ENCODE peak calls at places on chromosomes 12 and 14, in nine cellular contexts. O is left lung, S is pancreas, L is mucosa of descending colon, G is lower lobe of right lung, A is ascending aorta, I is brain microvascular endothelial cell, J is psoas muscle, U is A673. T is an unnamed sample. For H3K36me3, the result is how much of the 10 kb centered on the place peaks cover.

GRCh38 chr12:15662303-15662980 is 126.7 kb downstream of the EPS8 start:
- DNase-seq in L (no peak), S (no peak), G (no peak), I (peak), A (no peak), U (peak), O (no peak), J (no peak), T (no peak)

GRCh38 chr12:16955083-16955657 is 349.2 kb upstream of the LMO3 start:
- DNase-seq in J (no peak), G (no peak), A (no peak), I (no peak), L (no peak), S (no peak), U (peak), O (no peak), T (no peak)

GRCh38 chr12:121467638-121468403 is 67.9 kb downstream of the RNF34 start:
- DNase-seq in U (peak), J (no peak), O (peak), A (no peak), G (no peak), I (peak), L (no peak), S (peak), T (peak)

GRCh38 chr12:126355346-126355745 is 1290.1 kb downstream of the AACS start:
- DNase-seq in A (no peak), O (no peak), J (no peak), U (no peak), L (no peak), S (no peak), G (no peak), I (no peak), T (no peak)

GRCh38 chr14:75042040-75042439 is 9.2 kb downstream of the MLH3 start:
- DNase-seq in U (peak), J (no peak), G (no peak), I (no peak), A (no peak), O (no peak), S (no peak), L (no peak), T (no peak)

GRCh38 chr12:121711925-121712461 is 559 bp upstream of the TMEM120B start:
- DNase-seq in O (no peak), S (peak), U (peak), J (peak), L (no peak), I (no peak), G (peak), A (no peak), T (no peak)

GRCh38 chr14:55889124-55889523 is 229.1 kb upstream of the PELI2 start:
- DNase-seq in I (no peak), G (no peak), J (no peak), U (no peak), S (no peak), L (no peak), A (no peak), O (no peak), T (no peak)

GRCh38 chr12:63826002-63826585 is 18.4 kb upstream of the SRGAP1 start:
- DNase-seq in I (peak), O (no peak), A (no peak), G (no peak), U (peak), L (no peak), J (no peak), S (no peak), T (no peak)

GRCh38 chr14:95301527-95302187 is 18.1 kb downstream of the CLMN start:
- DNase-seq in O (no peak), A (no peak), J (no peak), S (no peak), U (no peak), G (peak), L (no peak), I (no peak), T (no peak)

DNA sequence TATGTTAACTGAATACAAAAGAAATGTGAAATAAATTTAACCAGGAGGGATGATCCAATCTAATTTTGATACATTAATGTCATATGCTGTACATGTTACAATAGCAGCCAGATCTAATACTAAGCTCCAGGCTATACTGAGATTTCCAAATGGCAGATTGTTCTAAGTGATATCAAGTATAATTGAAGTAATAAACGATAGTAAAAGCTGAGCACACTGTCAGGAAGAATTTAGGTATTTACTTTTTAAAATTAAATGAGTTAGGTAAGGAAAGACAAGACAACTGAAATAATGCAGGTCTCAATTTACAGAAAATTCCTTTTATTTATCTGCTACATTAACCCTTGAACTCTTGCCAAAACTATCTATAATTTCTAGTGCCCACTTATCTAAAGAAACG is 39.9 kb downstream of the INSM2 start:
- DNase-seq in G (no peak), L (no peak), S (no peak), U (no peak), J (no peak), A (no peak), O (no peak), I (no peak), T (no peak)
- TF ChIP-seq CTCF in G (no peak), L (no peak), S (no peak), U (no peak), J (no peak), A (no peak), O (no peak), I (no peak), T (no peak)

DNA sequence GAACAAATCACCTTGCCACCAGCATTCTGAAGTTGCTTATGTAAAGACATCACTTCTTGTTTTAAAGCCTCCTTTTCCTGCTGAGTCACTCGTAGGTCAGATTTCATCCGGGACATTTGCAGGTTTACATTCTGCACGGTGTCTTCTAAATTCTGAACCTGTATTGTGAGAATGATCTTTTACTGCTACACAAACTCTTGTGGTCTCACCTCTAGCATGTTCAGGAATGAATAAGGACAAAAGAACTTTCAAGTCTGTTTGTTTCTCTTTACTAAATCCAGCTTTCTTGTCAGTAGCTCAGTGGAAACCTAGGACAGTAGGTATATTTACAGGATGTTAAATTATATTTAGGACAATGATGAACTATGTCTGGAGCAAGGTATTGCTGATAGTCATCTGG is 73.5 kb upstream of the SAV1 start:
- DNase-seq in G (no peak), U (peak), S (no peak), I (peak), A (no peak), J (no peak), O (no peak), L (no peak), T (no peak)
- H3K36me3 ChIP-seq in G (half or more), U (under half), S (under half), I (under half), A (under half), J (under half), O (half or more), L (under half), T (under half)

GRCh38 chr12:116456307-116456641 is 102.9 kb upstream of the MAP1LC3B2 start:
- DNase-seq in L (no peak), A (no peak), O (no peak), J (no peak), G (no peak), U (no peak), S (no peak), I (peak), T (no peak)
- H3K4me3 ChIP-seq in L (no peak), A (no peak), O (no peak), J (no peak), G (no peak), U (no peak), S (no peak), I (peak), T (no peak)

GRCh38 chr12:27331927-27332324 is 710 bp upstream of the BMAL2 start:
- DNase-seq in O (no peak), L (no peak), G (no peak), U (no peak), A (no peak), J (no peak), I (no peak), S (no peak), T (no peak)
- TF ChIP-seq CTCF in O (no peak), L (no peak), G (no peak), U (no peak), A (no peak), J (no peak), I (no peak), S (no peak), T (no peak)

DNA sequence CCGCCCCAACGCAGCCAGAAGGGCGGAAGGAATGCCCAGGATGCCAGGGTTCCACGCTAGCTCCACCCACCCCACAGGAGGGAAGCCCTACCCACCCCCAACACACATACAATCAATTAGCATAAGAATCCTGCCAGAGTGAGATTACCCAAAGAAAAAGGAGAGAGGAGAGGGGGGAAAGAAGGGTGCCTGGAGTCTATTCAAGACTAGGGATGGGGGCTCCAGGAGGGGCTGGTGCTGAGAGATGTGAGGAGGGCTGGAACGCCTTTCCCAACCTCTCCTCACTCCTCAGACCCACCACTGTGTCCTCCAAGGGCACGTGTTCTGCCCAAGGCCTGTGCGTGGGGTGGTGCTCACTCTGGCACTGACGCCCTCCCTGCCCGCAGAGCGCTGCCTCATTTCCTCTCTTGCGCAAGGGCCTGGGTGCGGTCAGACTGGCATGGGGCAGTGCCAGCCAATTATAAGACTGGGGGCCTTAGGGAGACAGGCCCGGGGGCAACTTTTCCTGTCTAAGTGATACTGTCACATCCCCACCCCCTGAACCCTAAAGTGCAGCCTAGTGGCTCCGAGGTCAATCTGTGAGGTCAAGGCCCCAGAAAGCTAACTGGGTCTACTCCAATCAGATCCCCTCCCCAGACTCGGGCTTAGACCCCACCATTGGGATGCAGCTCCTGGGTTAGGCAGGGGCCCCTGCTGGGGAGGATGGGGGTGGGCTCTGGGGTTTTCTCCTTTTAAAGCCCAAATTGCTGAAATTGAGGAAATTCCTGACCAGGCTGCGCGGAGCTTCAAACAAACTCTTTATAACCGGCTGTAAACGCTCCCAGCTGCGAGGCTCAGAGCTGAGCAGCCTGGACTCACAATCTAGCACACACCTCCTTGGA is 10.2 kb upstream of the ITGB7 start:
- DNase-seq in G (peak), O (peak), I (no peak), L (peak), J (peak), S (no peak), A (no peak), U (peak), T (no peak)
- H3K36me3 ChIP-seq in G (under half), O (under half), I (under half), L (under half), J (under half), S (under half), A (under half), U (under half), T (under half)

GRCh38 chr14:77000340-77001235 is 27.9 kb downstream of the IRF2BPL start:
- DNase-seq in I (no peak), L (no peak), O (no peak), S (no peak), U (peak), A (no peak), J (peak), G (no peak), T (peak)
- H3K4me3 ChIP-seq in I (no peak), L (no peak), O (no peak), S (no peak), U (no peak), A (peak), J (peak), G (peak), T (no peak)

GRCh38 chr14:69685716-69686115 is 74.3 kb downstream of the SUSD6 start:
- DNase-seq in L (peak), A (no peak), I (no peak), J (peak), S (peak), O (peak), U (no peak), G (peak), T (peak)
- TF ChIP-seq CTCF in L (no peak), A (no peak), I (no peak), J (no peak), S (no peak), O (no peak), U (no peak), G (no peak), T (no peak)

GRCh38 chr14:64496764-64497163 is 6.9 kb downstream of the ZBTB25 start:
- DNase-seq in L (no peak), G (no peak), I (no peak), O (no peak), S (no peak), A (no peak), U (no peak), J (no peak), T (no peak)
- H3K36me3 ChIP-seq in L (under half), G (under half), I (under half), O (under half), S (under half), A (under half), U (under half), J (under half), T (under half)

GRCh38 chr14:68630611-68631013 is 162.3 kb downstream of the ZFP36L1 start:
- DNase-seq in U (no peak), O (no peak), J (no peak), A (no peak), S (no peak), G (no peak), L (no peak), I (no peak), T (no peak)

GRCh38 chr14:68630081-68630571 is 162.7 kb downstream of the ZFP36L1 start:
- DNase-seq in L (no peak), U (no peak), G (no peak), I (no peak), J (no peak), S (no peak), O (no peak), A (no peak), T (no peak)

GRCh38 chr14:68627868-68628604 is 164.8 kb downstream of the ZFP36L1 start:
- DNase-seq in G (peak), S (peak), A (no peak), L (peak), U (no peak), J (no peak), O (no peak), I (no peak), T (no peak)

GRCh38 chr14:68627050-68627867 is 165.6 kb downstream of the ZFP36L1 start:
- DNase-seq in L (no peak), G (no peak), O (no peak), S (peak), A (no peak), I (no peak), U (no peak), J (no peak), T (no peak)

DNA sequence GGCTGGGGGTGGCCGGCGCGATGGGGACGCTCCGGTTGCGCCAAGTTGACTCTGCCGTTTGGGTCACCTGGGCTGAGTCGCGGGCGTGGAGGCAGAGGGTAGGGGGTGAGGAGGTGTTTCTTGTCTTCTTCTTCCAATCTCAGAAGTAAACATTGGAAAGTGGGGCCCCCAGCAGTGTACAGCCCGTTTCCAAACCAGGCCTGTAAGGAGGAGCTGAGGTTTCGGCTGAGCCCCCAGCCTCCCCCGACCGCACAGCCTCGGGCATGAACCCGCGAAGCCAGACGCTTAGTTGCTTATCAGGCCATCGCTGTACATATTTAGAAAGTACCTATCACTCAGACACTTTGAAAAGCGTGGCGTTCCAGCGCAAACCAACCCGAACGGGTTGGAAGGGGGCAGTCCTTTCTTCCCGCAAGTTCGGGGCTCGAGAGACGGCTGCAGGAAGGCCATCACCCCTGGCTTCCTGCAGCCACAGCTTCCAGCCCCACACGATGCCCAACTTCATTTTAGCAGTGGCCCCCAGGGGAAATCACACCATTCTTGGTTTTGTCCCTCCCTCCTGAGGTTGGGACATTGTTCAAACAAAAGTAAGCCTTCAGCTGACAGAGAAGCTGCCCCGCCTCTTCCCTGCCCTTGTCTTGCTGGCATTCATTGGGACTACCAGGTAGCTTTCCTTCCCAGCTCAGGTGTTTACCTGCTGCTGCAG is 164.1 kb downstream of the ZFP36L1 start:
- DNase-seq in O (no peak), L (peak), J (no peak), I (no peak), A (no peak), U (no peak), G (peak), S (peak), T (no peak)
- H3K4me3 ChIP-seq in O (no peak), L (no peak), J (no peak), I (peak), A (no peak), U (no peak), G (peak), S (peak), T (peak)

GRCh38 chr14:98606816-98607215 is 665.2 kb downstream of the BCL11B start:
- DNase-seq in S (no peak), I (no peak), A (no peak), U (no peak), J (no peak), G (no peak), O (no peak), L (no peak), T (no peak)
- TF ChIP-seq CTCF in S (no peak), I (no peak), A (no peak), U (no peak), J (no peak), G (no peak), O (no peak), L (no peak), T (no peak)

T was measured in ovary.